ENCODE peak calls at places on chromosomes 4 and X, in nine cellular contexts. O is A549, D is Peyer's patch, C is sigmoid colon, Z is body of pancreas, F is ovary, W is K562, E is stomach, X is GM12891. M is an unnamed sample.

GRCh38 chrX:2889045-2889605 is 40.0 kb downstream of the ARSD start:
- DNase-seq in O (no peak), D (no peak), C (no peak), Z (no peak), F (no peak), W (no peak), E (no peak), X (no peak), M (no peak)

GRCh38 chr4:95643627-95644026 is 94.9 kb upstream of the UNC5C start:
- DNase-seq in O (no peak), D (no peak), C (no peak), Z (no peak), F (peak), W (no peak), E (no peak), X (no peak), M (no peak)

GRCh38 chr4:2592572-2592971 is 56.1 kb downstream of the FAM193A start:
- DNase-seq in O (no peak), D (no peak), C (no peak), Z (no peak), F (no peak), W (peak), E (no peak), X (no peak), M (no peak)

GRCh38 chr4:24971192-24971591 is 58.4 kb upstream of the CCDC149 start:
- DNase-seq in O (no peak), D (no peak), C (no peak), Z (peak), F (no peak), W (no peak), E (no peak), X (no peak), M (no peak)

GRCh38 chrX:13059676-13060499 is 15.5 kb upstream of the FAM9C start:
- DNase-seq in O (peak), D (no peak), C (no peak), Z (no peak), F (no peak), W (peak), E (no peak), X (no peak), M (no peak)

GRCh38 chrX:46710927-46711623 is 47.8 kb downstream of the SLC9A7 start:
- DNase-seq in O (no peak), D (no peak), C (no peak), Z (no peak), F (no peak), W (no peak), E (no peak), X (no peak), M (no peak)

GRCh38 chr4:41507292-41507933 is 30.5 kb upstream of the LIMCH1 start:
- DNase-seq in O (no peak), D (no peak), C (no peak), Z (no peak), F (no peak), W (no peak), E (no peak), X (no peak), M (no peak)

GRCh38 chr4:53563824-53564223 is 27.5 kb downstream of the LNX1 start:
- DNase-seq in O (no peak), D (no peak), C (no peak), Z (no peak), F (no peak), W (no peak), E (no peak), X (no peak), M (no peak)

GRCh38 chr4:154604696-154605200 is 7.7 kb downstream of the FGG start:
- DNase-seq in O (no peak), D (no peak), C (no peak), Z (no peak), F (no peak), W (no peak), E (no peak), X (no peak), M (no peak)

GRCh38 chr4:22986881-22987280 is 294.1 kb downstream of the GBA3 start:
- DNase-seq in O (no peak), D (no peak), C (no peak), Z (no peak), F (no peak), W (no peak), E (no peak), X (no peak), M (no peak)

GRCh38 chrX:42151808-42152207 is 228.5 kb upstream of the CASK start:
- DNase-seq in O (no peak), D (no peak), C (no peak), Z (no peak), F (no peak), W (no peak), E (no peak), X (no peak), M (no peak)

GRCh38 chrX:130158311-130158710 is 7.3 kb downstream of the AIFM1 start:
- DNase-seq in O (no peak), D (no peak), C (no peak), Z (no peak), F (no peak), W (no peak), E (no peak), X (no peak), M (no peak)

GRCh38 chrX:154804957-154805695 is at the start of gene MPP1:
- DNase-seq in O (peak), D (peak), C (peak), Z (peak), F (peak), W (peak), E (peak), X (peak), M (peak)

GRCh38 chrX:16664626-16665025 is 14.7 kb downstream of the S100G start:
- DNase-seq in O (no peak), D (no peak), C (no peak), Z (no peak), F (no peak), W (no peak), E (no peak), X (no peak), M (peak)

GRCh38 chr4:4443821-4444220 is 56.9 kb downstream of the NSG1 start:
- DNase-seq in O (no peak), D (no peak), C (no peak), Z (no peak), F (no peak), W (peak), E (no peak), X (no peak), M (no peak)

GRCh38 chrX:41333744-41333993 is 293 bp upstream of the DDX3X start:
- DNase-seq in O (peak), D (no peak), C (peak), Z (peak), F (no peak), W (peak), E (no peak), X (no peak), M (peak)

GRCh38 chrX:12894074-12894691 is 12.2 kb upstream of the TLR8 start:
- DNase-seq in O (peak), D (peak), C (no peak), Z (no peak), F (peak), W (peak), E (peak), X (no peak), M (peak)

GRCh38 chrX:63657821-63658220 is 127.2 kb downstream of the ARHGEF9 start:
- DNase-seq in O (no peak), D (no peak), C (no peak), Z (peak), F (no peak), W (no peak), E (no peak), X (no peak), M (no peak)

GRCh38 chr4:61204353-61204752 is 4.2 kb downstream of the ADGRL3 start:
- DNase-seq in O (no peak), D (no peak), C (no peak), Z (no peak), F (no peak), W (no peak), E (no peak), X (no peak), M (no peak)

GRCh38 chr4:16027114-16027513 is 56.7 kb downstream of the PROM1 start:
- DNase-seq in O (no peak), D (no peak), C (no peak), Z (peak), F (no peak), W (no peak), E (no peak), X (no peak), M (no peak)

GRCh38 chr4:184503869-184504300 is 29.5 kb upstream of the IRF2 start:
- DNase-seq in O (no peak), D (no peak), C (no peak), Z (peak), F (no peak), W (no peak), E (no peak), X (no peak), M (no peak)

GRCh38 chr4:22170353-22170752 is 221.8 kb upstream of the KCNIP4 start:
- DNase-seq in O (no peak), D (no peak), C (no peak), Z (no peak), F (no peak), W (no peak), E (no peak), X (no peak), M (no peak)

GRCh38 chrX:101550362-101550761 is at the start of gene ARMCX1:
- DNase-seq in O (no peak), D (peak), C (peak), Z (peak), F (peak), W (peak), E (peak), X (peak), M (peak)

GRCh38 chrX:4380710-4381109 is 667.3 kb upstream of the PRKX start:
- DNase-seq in O (no peak), D (no peak), C (no peak), Z (no peak), F (no peak), W (no peak), E (no peak), X (no peak), M (no peak)

GRCh38 chrX:123263246-123263757 is 79.2 kb downstream of the GRIA3 start:
- DNase-seq in O (no peak), D (no peak), C (no peak), Z (no peak), F (no peak), W (no peak), E (no peak), X (no peak), M (no peak)

GRCh38 chr4:82447886-82448285 is 17.5 kb downstream of the ENOPH1 start:
- DNase-seq in O (no peak), D (no peak), C (no peak), Z (no peak), F (no peak), W (no peak), E (no peak), X (no peak), M (no peak)

GRCh38 chr4:74039065-74039763 is 725 bp upstream of the CXCL3 start:
- DNase-seq in O (no peak), D (no peak), C (no peak), Z (no peak), F (no peak), W (peak), E (no peak), X (no peak), M (peak)

GRCh38 chr4:74037076-74037475 is 1.4 kb downstream of the CXCL3 start:
- DNase-seq in O (no peak), D (no peak), C (no peak), Z (no peak), F (no peak), W (peak), E (no peak), X (no peak), M (peak)

GRCh38 chr4:74041418-74041817 is 2.9 kb upstream of the CXCL3 start:
- DNase-seq in O (no peak), D (no peak), C (no peak), Z (no peak), F (no peak), W (no peak), E (no peak), X (no peak), M (no peak)

GRCh38 chr4:74042681-74043080 is 4.2 kb upstream of the CXCL3 start:
- DNase-seq in O (no peak), D (no peak), C (no peak), Z (peak), F (no peak), W (peak), E (peak), X (no peak), M (no peak)

GRCh38 chr4:74038161-74039064 is at the start of gene CXCL3:
- DNase-seq in O (peak), D (peak), C (peak), Z (peak), F (peak), W (peak), E (peak), X (no peak), M (peak)
- TF ChIP-seq POLR2A in O (no peak), D (no peak), C (no peak), Z (peak), F (no peak), W (peak), E (no peak), X (no peak), M (peak)

DNA sequence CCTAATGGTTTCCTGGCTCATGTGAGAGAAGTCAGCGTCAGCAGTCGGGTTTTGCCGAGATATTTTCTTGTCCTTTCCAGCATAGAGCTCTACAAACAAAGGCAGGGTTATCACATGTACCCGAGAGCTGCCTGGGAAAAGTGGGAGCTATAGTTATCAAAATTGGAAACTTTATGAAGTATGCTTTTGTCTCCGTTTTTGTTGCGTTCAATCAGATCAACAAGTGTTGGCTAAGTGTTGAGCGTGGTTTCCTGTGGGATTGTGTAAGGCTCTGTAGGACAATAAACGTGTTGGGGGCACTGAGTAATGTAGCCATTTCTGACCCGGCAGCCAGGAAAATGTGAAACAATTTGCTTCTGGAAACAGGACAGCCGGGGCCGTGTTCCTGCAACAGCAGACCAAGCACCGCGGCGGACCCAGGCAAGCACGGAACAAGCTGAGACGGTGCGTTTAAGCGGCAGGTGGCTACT is at the start of gene BMX:
- DNase-seq in O (no peak), D (no peak), C (no peak), Z (no peak), F (no peak), W (no peak), E (no peak), X (no peak), M (no peak)
- TF ChIP-seq POLR2A in O (no peak), D (no peak), C (no peak), Z (no peak), F (no peak), W (no peak), E (no peak), X (no peak), M (no peak)

GRCh38 chr4:13627606-13628301 is at the start of gene BOD1L1:
- DNase-seq in O (peak), D (peak), C (peak), Z (peak), F (peak), W (peak), E (peak), X (peak), M (peak)
- TF ChIP-seq POLR2A in O (peak), D (peak), C (peak), Z (peak), F (peak), W (peak), E (no peak), X (peak), M (peak)

GRCh38 chrX:49190783-49191032 is 4.5 kb upstream of the PRICKLE3 start:
- DNase-seq in O (no peak), D (peak), C (no peak), Z (no peak), F (no peak), W (no peak), E (no peak), X (no peak), M (no peak)
- TF ChIP-seq POLR2A in O (peak), D (peak), C (peak), Z (no peak), F (peak), W (peak), E (no peak), X (no peak), M (no peak)

GRCh38 chr4:150577786-150578185 is 4.2 kb upstream of the MAB21L2 start:
- DNase-seq in O (no peak), D (no peak), C (no peak), Z (no peak), F (no peak), W (no peak), E (no peak), X (no peak), M (no peak)

GRCh38 chr4:150573534-150573933 is 8.4 kb upstream of the MAB21L2 start:
- DNase-seq in O (no peak), D (no peak), C (no peak), Z (no peak), F (no peak), W (no peak), E (no peak), X (no peak), M (no peak)

GRCh38 chr4:150570862-150571261 is 11.1 kb upstream of the MAB21L2 start:
- DNase-seq in O (no peak), D (no peak), C (no peak), Z (no peak), F (no peak), W (peak), E (no peak), X (no peak), M (no peak)

GRCh38 chr4:150572704-150573504 is 9.0 kb upstream of the MAB21L2 start:
- DNase-seq in O (no peak), D (no peak), C (no peak), Z (no peak), F (no peak), W (peak), E (no peak), X (no peak), M (peak)

DNA sequence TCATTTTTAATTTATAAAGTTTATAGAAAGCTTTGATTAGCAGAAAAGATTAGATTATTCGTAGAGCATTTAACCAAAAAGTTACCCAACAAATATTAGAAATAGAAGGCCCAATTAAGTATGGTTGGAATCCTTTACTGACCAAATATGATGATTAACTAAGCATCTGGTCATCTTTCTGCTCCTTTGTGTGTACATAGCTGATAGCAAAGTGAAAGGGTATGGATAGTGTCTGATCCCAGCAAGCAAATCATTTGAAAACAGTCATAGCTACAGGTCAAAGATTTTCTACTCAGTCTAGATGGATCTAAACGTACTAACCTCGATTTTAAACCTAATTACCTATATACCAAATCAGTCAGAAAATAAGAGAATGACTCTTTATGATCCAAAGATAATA is 7.3 kb upstream of the MAB21L2 start:
- DNase-seq in O (no peak), D (no peak), C (no peak), Z (no peak), F (no peak), W (no peak), E (no peak), X (no peak), M (no peak)
- TF ChIP-seq POLR2A in O (no peak), D (no peak), C (no peak), Z (no peak), F (no peak), W (no peak), E (no peak), X (no peak), M (no peak)

DNA sequence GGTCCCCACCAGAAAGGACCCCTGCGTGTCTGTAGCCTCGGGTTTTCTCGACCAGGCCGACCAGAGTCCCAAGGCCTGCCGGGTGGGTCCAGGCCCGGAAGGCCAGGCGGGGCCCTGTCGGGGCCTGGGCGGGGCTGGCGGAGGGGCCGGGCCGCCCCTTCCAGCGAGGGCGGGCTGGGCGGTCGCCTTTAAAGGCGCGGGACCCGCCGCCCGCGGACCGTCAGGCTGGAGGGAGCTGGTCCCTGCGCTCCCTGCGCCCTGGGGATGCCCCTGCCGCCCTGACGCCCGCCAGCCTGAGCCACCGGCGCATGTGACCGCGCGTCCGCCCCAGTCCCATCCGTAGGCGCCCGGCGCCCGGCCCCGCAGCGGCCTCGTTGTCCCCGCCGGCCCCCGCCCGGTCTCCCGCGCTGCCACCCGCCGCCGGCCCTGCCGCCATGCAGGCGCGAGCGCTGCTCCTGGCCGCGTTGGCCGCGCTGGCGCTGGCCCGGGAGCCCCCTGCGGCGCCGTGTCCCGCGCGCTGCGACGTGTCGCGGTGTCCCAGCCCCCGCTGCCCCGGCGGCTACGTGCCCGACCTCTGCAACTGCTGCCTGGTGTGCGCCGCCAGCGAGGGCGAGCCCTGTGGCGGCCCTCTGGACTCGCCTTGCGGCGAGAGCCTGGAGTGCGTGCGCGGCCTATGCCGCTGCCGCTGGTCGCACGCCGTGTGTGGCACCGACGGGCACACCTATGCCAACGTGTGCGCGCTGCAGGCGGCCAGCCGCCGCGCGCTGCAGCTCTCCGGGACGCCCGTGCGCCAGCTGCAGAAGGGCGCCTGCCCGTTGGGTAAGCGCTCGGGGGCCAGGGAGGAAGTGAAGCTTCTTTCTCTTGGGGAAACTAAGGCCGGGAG is at the start of gene HTRA3:
- DNase-seq in O (no peak), D (no peak), C (peak), Z (no peak), F (peak), W (no peak), E (peak), X (no peak), M (no peak)
- TF ChIP-seq POLR2A in O (peak), D (no peak), C (no peak), Z (no peak), F (peak), W (no peak), E (no peak), X (no peak), M (no peak)

GRCh38 chr4:39452153-39452859 is 6.4 kb downstream of the RPL9 start:
- DNase-seq in O (no peak), D (no peak), C (no peak), Z (no peak), F (no peak), W (no peak), E (no peak), X (no peak), M (no peak)

GRCh38 chr4:39455486-39455885 is 3.2 kb downstream of the RPL9 start:
- DNase-seq in O (no peak), D (no peak), C (no peak), Z (no peak), F (no peak), W (no peak), E (no peak), X (no peak), M (no peak)

GRCh38 chr4:39452860-39453587 is 5.7 kb downstream of the RPL9 start:
- DNase-seq in O (no peak), D (no peak), C (no peak), Z (no peak), F (no peak), W (no peak), E (no peak), X (no peak), M (no peak)

GRCh38 chr4:39451423-39452023 is 7.2 kb downstream of the RPL9 start:
- DNase-seq in O (no peak), D (no peak), C (no peak), Z (no peak), F (no peak), W (no peak), E (no peak), X (no peak), M (no peak)

DNA sequence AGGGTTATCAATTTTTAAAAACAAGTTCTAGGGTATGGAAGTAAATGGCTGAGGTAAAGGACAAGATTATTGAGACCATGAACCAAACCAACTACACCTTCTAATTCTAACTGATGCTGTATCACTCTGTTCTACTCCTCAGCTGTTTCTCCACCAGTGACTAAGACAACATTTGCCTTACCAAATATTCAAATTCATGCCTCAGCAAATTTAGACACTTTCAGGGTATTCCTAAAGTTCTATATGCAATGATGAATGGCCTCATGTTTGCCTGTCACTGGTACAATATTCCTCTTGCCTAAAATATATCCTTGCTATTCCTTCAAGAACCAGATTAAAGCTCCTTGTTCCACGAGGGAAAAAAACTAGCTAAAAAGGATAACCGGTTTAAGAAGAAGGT is 5.0 kb downstream of the RPL9 start:
- DNase-seq in O (no peak), D (no peak), C (no peak), Z (no peak), F (no peak), W (no peak), E (no peak), X (no peak), M (no peak)
- TF ChIP-seq POLR2A in O (no peak), D (no peak), C (no peak), Z (no peak), F (no peak), W (no peak), E (no peak), X (no peak), M (no peak)

M was measured in erythroblast.